ENCODE peak calls at places on chromosomes 5 and 9, in eight cellular contexts. H is chondrocyte; M is stimulated activated CD8-positive, alpha-beta memory T cell treated with anti-CD3 and anti-CD28 coated beads, Interleukin-15, amount 100 ng/mL, for 24 hours; V is cardiac septum; K is activated CD4-positive, alpha-beta T cell treated with anti-CD3 and anti-CD28 coated beads, Interleukin-2, amount 50 U/mL, for 1 hour; E is H54; G is ovary; Y is astrocyte. X is an unnamed sample.

GRCh38 chr9:70420267-70421019 is 6.0 kb upstream of the KLF9 start:
- DNase-seq in H (no peak), V (peak), E (peak), Y (peak), K (no peak), M (peak), G (peak), X (no peak)

GRCh38 chr9:105510024-105510423 is 47.9 kb upstream of the FKTN start:
- DNase-seq in Y (peak), E (peak), H (no peak), K (no peak), M (no peak), V (no peak), G (no peak), X (no peak)

GRCh38 chr9:135531096-135531495 is 9.9 kb downstream of the LCN1 start:
- DNase-seq in Y (no peak), H (no peak), V (no peak), K (no peak), M (no peak), G (no peak), E (no peak), X (no peak)

GRCh38 chr5:138975098-138975847 is 100.1 kb upstream of the LRRTM2 start:
- DNase-seq in E (no peak), V (peak), H (no peak), K (no peak), G (peak), M (no peak), Y (peak), X (no peak)

GRCh38 chr9:9389904-9390303 is 1222.9 kb downstream of the PTPRD start:
- DNase-seq in Y (no peak), G (no peak), K (no peak), V (no peak), M (no peak), H (no peak), E (no peak), X (no peak)

GRCh38 chr9:133331641-133332380 is 4.2 kb downstream of the SURF6 start:
- DNase-seq in E (no peak), K (no peak), M (no peak), Y (no peak), V (peak), G (peak), H (peak), X (no peak)

GRCh38 chr5:90356612-90357011 is 52.9 kb downstream of the CETN3 start:
- DNase-seq in E (no peak), G (no peak), V (no peak), M (no peak), Y (peak), H (no peak), K (no peak), X (no peak)

GRCh38 chr5:68484307-68485068 is 268.9 kb downstream of the PIK3R1 start:
- DNase-seq in G (no peak), M (no peak), K (no peak), V (no peak), H (no peak), Y (peak), E (no peak), X (no peak)

GRCh38 chr9:136160321-136160938 is 41.8 kb upstream of the TMEM250 start:
- DNase-seq in K (no peak), Y (no peak), M (no peak), G (no peak), V (no peak), H (no peak), E (no peak), X (no peak)

GRCh38 chr5:66307647-66308257 is 163.7 kb downstream of the SREK1 start:
- DNase-seq in V (no peak), M (no peak), E (peak), H (no peak), K (no peak), Y (peak), G (no peak), X (no peak)

GRCh38 chr9:81720450-81721086 is 31.2 kb upstream of the TLE1 start:
- DNase-seq in Y (no peak), M (no peak), G (no peak), H (no peak), V (no peak), E (no peak), K (no peak), X (no peak)

GRCh38 chr5:73692166-73692640 is 66.2 kb downstream of the ARHGEF28 start:
- DNase-seq in E (peak), G (no peak), M (no peak), V (no peak), K (no peak), H (no peak), Y (peak), X (no peak)

GRCh38 chr5:172740483-172741205 is 30.4 kb downstream of the DUSP1 start:
- DNase-seq in K (no peak), V (no peak), Y (peak), G (peak), H (peak), E (peak), M (no peak), X (no peak)

GRCh38 chr9:35042081-35042604 is 30.3 kb downstream of the VCP start:
- DNase-seq in K (no peak), V (no peak), E (no peak), G (no peak), M (no peak), H (no peak), Y (no peak), X (no peak)

GRCh38 chr5:98173334-98173733 is 600.1 kb upstream of the RGMB start:
- DNase-seq in E (peak), M (no peak), K (no peak), V (no peak), H (no peak), G (no peak), Y (peak), X (no peak)

GRCh38 chr9:83986223-83986622 is 5.6 kb downstream of the RMI1 start:
- DNase-seq in H (no peak), M (no peak), V (no peak), G (no peak), Y (no peak), K (no peak), E (no peak), X (no peak)

GRCh38 chr9:35688558-35689350 is 971 bp downstream of the TPM2 start:
- DNase-seq in V (no peak), H (no peak), M (no peak), Y (peak), E (peak), K (no peak), G (no peak), X (no peak)

GRCh38 chr5:103389846-103390245 is 131.3 kb downstream of the MACIR start:
- DNase-seq in H (no peak), K (no peak), V (no peak), Y (no peak), E (no peak), G (no peak), M (no peak), X (no peak)

GRCh38 chr9:12813960-12814876 is 39.4 kb downstream of the LURAP1L start:
- DNase-seq in V (no peak), G (peak), E (peak), Y (peak), M (no peak), H (no peak), K (no peak), X (no peak)

GRCh38 chr9:137761032-137761431 is 116.5 kb upstream of the CACNA1B start:
- DNase-seq in V (no peak), Y (no peak), M (no peak), K (no peak), H (no peak), G (peak), E (no peak), X (no peak)

GRCh38 chr5:153952893-153953292 is 85.8 kb downstream of the FAM114A2 start:
- DNase-seq in H (no peak), Y (no peak), V (no peak), K (no peak), M (no peak), E (no peak), G (no peak), X (no peak)

GRCh38 chr5:168239325-168239724 is 52.1 kb upstream of the WWC1 start:
- DNase-seq in K (no peak), E (no peak), M (no peak), G (no peak), H (no peak), Y (no peak), V (no peak), X (no peak)

GRCh38 chr5:120734033-120734432 is 269.9 kb downstream of the PRR16 start:
- DNase-seq in K (no peak), V (no peak), Y (no peak), H (no peak), G (no peak), E (no peak), M (no peak), X (no peak)

GRCh38 chr9:79195904-79196303 is 375.9 kb upstream of the TLE4 start:
- DNase-seq in G (no peak), E (no peak), K (no peak), M (no peak), V (no peak), H (no peak), Y (peak), X (no peak)

GRCh38 chr5:79070002-79070567 is 518 bp downstream of the BHMT2 start:
- DNase-seq in K (no peak), Y (peak), E (no peak), M (no peak), G (peak), H (no peak), V (no peak), X (no peak)

GRCh38 chr5:113939959-113940358 is 421.9 kb upstream of the KCNN2 start:
- DNase-seq in M (no peak), K (no peak), Y (no peak), E (no peak), G (no peak), V (no peak), H (no peak), X (no peak)

GRCh38 chr9:4864698-4865097 is 72.0 kb downstream of the RCL1 start:
- DNase-seq in K (no peak), Y (no peak), M (no peak), G (no peak), V (no peak), E (no peak), H (no peak), X (no peak)

GRCh38 chr5:2023196-2023595 is 140.5 kb upstream of the IRX4 start:
- DNase-seq in H (no peak), Y (no peak), M (no peak), G (no peak), E (no peak), K (no peak), V (peak), X (no peak)

GRCh38 chr5:150710165-150710564 is 9.3 kb upstream of the RBM22 start:
- DNase-seq in Y (no peak), V (no peak), M (no peak), E (no peak), H (no peak), G (no peak), K (no peak), X (no peak)

GRCh38 chr5:96141749-96142148 is 180.1 kb upstream of the ELL2 start:
- DNase-seq in M (no peak), V (no peak), H (no peak), Y (peak), G (no peak), E (no peak), K (no peak), X (no peak)

GRCh38 chr5:1975406-1975715 is 92.6 kb upstream of the IRX4 start:
- DNase-seq in Y (no peak), H (no peak), G (no peak), V (peak), E (no peak), M (no peak), K (no peak), X (no peak)

GRCh38 chr5:169219351-169219750 is 81.6 kb downstream of the SLIT3 start:
- DNase-seq in Y (no peak), H (no peak), G (no peak), V (no peak), K (no peak), M (no peak), E (no peak), X (no peak)

X was measured in NCI-H524 treated with DMSO at 0.1 percent for 48 hours.